ENCODE peak calls at places on chromosomes 1 and 21, in eight cellular contexts. B is activated naive CD4-positive, alpha-beta T cell treated with anti-CD3 and anti-CD28 coated beads, Interleukin-2, amount 10 ng/mL, durations not matched to agents 7 days and 5 days; Y is upper lobe of right lung; L is T47D; N is adipocyte; D is body of pancreas; J is HuH-7; M is smooth muscle cell of the brain vasculature. X is an unnamed sample.

GRCh38 chr1:115712911-115713609 is 55.5 kb downstream of the CASQ2 start:
- DNase-seq in B (no peak), D (no peak), L (no peak), N (no peak), M (no peak), J (no peak), Y (no peak), X (no peak)

GRCh38 chr1:243595527-243596206 is 254.4 kb downstream of the AKT3 start:
- DNase-seq in Y (no peak), L (no peak), B (no peak), M (no peak), D (no peak), J (no peak), N (peak), X (no peak)

GRCh38 chr1:226738421-226738994 is 574 bp downstream of the ITPKB start:
- DNase-seq in B (peak), D (peak), J (no peak), M (no peak), L (no peak), Y (peak), N (peak), X (no peak)

GRCh38 chr1:18099026-18099425 is 8.6 kb upstream of the IGSF21 start:
- DNase-seq in N (no peak), D (no peak), M (no peak), B (no peak), Y (no peak), L (no peak), J (no peak), X (no peak)

GRCh38 chr21:45012661-45013270 is 61.6 kb upstream of the ADARB1 start:
- DNase-seq in B (no peak), N (no peak), D (no peak), M (no peak), J (peak), L (no peak), Y (peak), X (no peak)

GRCh38 chr1:66705100-66705499 is 47.2 kb upstream of the DYNLT5 start:
- DNase-seq in M (peak), L (no peak), B (no peak), N (peak), J (no peak), Y (no peak), D (no peak), X (no peak)

GRCh38 chr1:906532-907420 is 16.9 kb upstream of the SAMD11 start:
- DNase-seq in M (no peak), Y (peak), J (peak), N (no peak), D (no peak), B (peak), L (peak), X (peak)

GRCh38 chr1:44661786-44662682 is 12.2 kb downstream of the TMEM53 start:
- DNase-seq in B (no peak), J (no peak), N (no peak), Y (no peak), D (no peak), L (no peak), M (no peak), X (no peak)

GRCh38 chr1:84425145-84425876 is 27.0 kb downstream of the DNASE2B start:
- DNase-seq in M (no peak), J (no peak), L (no peak), Y (no peak), B (no peak), N (no peak), D (no peak), X (no peak)

GRCh38 chr1:207248544-207249206 is 72.8 kb upstream of the CD55 start:
- DNase-seq in L (no peak), M (no peak), J (no peak), N (no peak), D (no peak), B (no peak), Y (no peak), X (no peak)

GRCh38 chr1:231612393-231613089 is 14.0 kb upstream of the DISC1 start:
- DNase-seq in L (no peak), B (peak), Y (peak), M (no peak), D (no peak), J (no peak), N (no peak), X (no peak)

GRCh38 chr1:100597069-100597741 is 59.3 kb downstream of the GPR88 start:
- DNase-seq in N (peak), M (no peak), L (no peak), D (no peak), J (no peak), B (no peak), Y (no peak), X (no peak)

GRCh38 chr1:61910035-61910434 is 167.8 kb downstream of the PATJ start:
- DNase-seq in L (no peak), D (no peak), B (no peak), M (no peak), J (no peak), N (no peak), Y (no peak), X (no peak)

GRCh38 chr1:183234660-183235476 is 48.8 kb downstream of the LAMC2 start:
- DNase-seq in L (peak), N (peak), J (peak), D (peak), M (peak), Y (no peak), B (no peak), X (peak)

GRCh38 chr1:37391181-37391949 is 83.0 kb upstream of the ZC3H12A start:
- DNase-seq in N (no peak), M (no peak), D (no peak), B (no peak), L (no peak), J (no peak), Y (no peak), X (no peak)

GRCh38 chr1:46136711-46137110 is 4.3 kb upstream of the PIK3R3 start:
- DNase-seq in M (no peak), D (no peak), B (no peak), N (no peak), J (no peak), L (no peak), Y (no peak), X (no peak)

GRCh38 chr1:52503706-52504105 is 49.2 kb downstream of the TUT4 start:
- DNase-seq in M (no peak), N (no peak), L (no peak), B (no peak), Y (no peak), D (no peak), J (no peak), X (no peak)